ENCODE peak calls at places on chromosomes 11 and 22, in ten cellular contexts. One of them, this sample, is unnamed.

GRCh38 chr11:59556115-59556882 is 45.0 kb downstream of the OR4D9 start:
- DNase-seq in AG10803: peak
- DNase-seq in astrocyte of the spinal cord: peak
- DNase-seq in small intestine: peak
- DNase-seq in RWPE2: peak
- DNase-seq in PC-3: peak
- DNase-seq in BJ: no peak
- DNase-seq in AG04450: peak
- DNase-seq in astrocyte of the cerebellum: no peak
- DNase-seq in CD8-positive, alpha-beta T cell: no peak
- DNase-seq in this sample: peak

GRCh38 chr11:75380716-75381420 is 18.4 kb upstream of the RPS3 start:
- DNase-seq in AG10803: no peak
- DNase-seq in astrocyte of the spinal cord: no peak
- DNase-seq in small intestine: peak
- DNase-seq in RWPE2: no peak
- DNase-seq in PC-3: peak
- DNase-seq in BJ: no peak
- DNase-seq in AG04450: no peak
- DNase-seq in astrocyte of the cerebellum: no peak
- DNase-seq in CD8-positive, alpha-beta T cell: no peak
- DNase-seq in this sample: no peak

GRCh38 chr11:8331767-8332166 is 68.1 kb upstream of the LMO1 start:
- DNase-seq in AG10803: no peak
- DNase-seq in astrocyte of the spinal cord: peak
- DNase-seq in small intestine: no peak
- DNase-seq in RWPE2: no peak
- DNase-seq in PC-3: no peak
- DNase-seq in BJ: no peak
- DNase-seq in AG04450: no peak
- DNase-seq in astrocyte of the cerebellum: no peak
- DNase-seq in CD8-positive, alpha-beta T cell: no peak
- DNase-seq in this sample: no peak

GRCh38 chr22:44292007-44292370 is 20.8 kb downstream of the SHISAL1 start:
- DNase-seq in AG10803: no peak
- DNase-seq in astrocyte of the spinal cord: no peak
- DNase-seq in small intestine: no peak
- DNase-seq in RWPE2: no peak
- DNase-seq in PC-3: no peak
- DNase-seq in BJ: no peak
- DNase-seq in AG04450: no peak
- DNase-seq in astrocyte of the cerebellum: no peak
- DNase-seq in CD8-positive, alpha-beta T cell: no peak
- DNase-seq in this sample: no peak

GRCh38 chr22:46006379-46007002 is 29.5 kb upstream of the WNT7B start:
- DNase-seq in AG10803: peak
- DNase-seq in astrocyte of the spinal cord: peak
- DNase-seq in small intestine: peak
- DNase-seq in RWPE2: peak
- DNase-seq in PC-3: peak
- DNase-seq in BJ: no peak
- DNase-seq in AG04450: peak
- DNase-seq in astrocyte of the cerebellum: peak
- DNase-seq in CD8-positive, alpha-beta T cell: peak
- DNase-seq in this sample: peak

GRCh38 chr11:1034001-1034400 is 2.5 kb downstream of the MUC6 start:
- DNase-seq in AG10803: peak
- DNase-seq in astrocyte of the spinal cord: no peak
- DNase-seq in small intestine: no peak
- DNase-seq in RWPE2: no peak
- DNase-seq in PC-3: no peak
- DNase-seq in BJ: no peak
- DNase-seq in AG04450: no peak
- DNase-seq in astrocyte of the cerebellum: no peak
- DNase-seq in CD8-positive, alpha-beta T cell: no peak
- DNase-seq in this sample: no peak

GRCh38 chr11:121932646-121933185 is 183.3 kb downstream of the BLID start:
- DNase-seq in AG10803: no peak
- DNase-seq in astrocyte of the spinal cord: no peak
- DNase-seq in small intestine: no peak
- DNase-seq in RWPE2: no peak
- DNase-seq in PC-3: peak
- DNase-seq in BJ: no peak
- DNase-seq in AG04450: no peak
- DNase-seq in astrocyte of the cerebellum: no peak
- DNase-seq in CD8-positive, alpha-beta T cell: no peak
- DNase-seq in this sample: no peak

GRCh38 chr11:113907155-113907554 is 2.6 kb downstream of the HTR3B start:
- DNase-seq in AG10803: no peak
- DNase-seq in astrocyte of the spinal cord: no peak
- DNase-seq in small intestine: peak
- DNase-seq in RWPE2: no peak
- DNase-seq in PC-3: no peak
- DNase-seq in BJ: no peak
- DNase-seq in AG04450: no peak
- DNase-seq in astrocyte of the cerebellum: no peak
- DNase-seq in CD8-positive, alpha-beta T cell: no peak
- DNase-seq in this sample: no peak

GRCh38 chr11:20363500-20364411 is at the start of gene HTATIP2:
- DNase-seq in AG10803: no peak
- DNase-seq in astrocyte of the spinal cord: peak
- DNase-seq in small intestine: peak
- DNase-seq in RWPE2: no peak
- DNase-seq in PC-3: peak
- DNase-seq in BJ: no peak
- DNase-seq in AG04450: no peak
- DNase-seq in astrocyte of the cerebellum: no peak
- DNase-seq in CD8-positive, alpha-beta T cell: peak
- DNase-seq in this sample: no peak

GRCh38 chr11:102924851-102925380 is 30.6 kb downstream of the MMP13 start:
- DNase-seq in AG10803: no peak
- DNase-seq in astrocyte of the spinal cord: peak
- DNase-seq in small intestine: no peak
- DNase-seq in RWPE2: no peak
- DNase-seq in PC-3: peak
- DNase-seq in BJ: peak
- DNase-seq in AG04450: no peak
- DNase-seq in astrocyte of the cerebellum: peak
- DNase-seq in CD8-positive, alpha-beta T cell: no peak
- DNase-seq in this sample: no peak

GRCh38 chr22:28856095-28856455 is 27.3 kb upstream of the ZNRF3 start:
- DNase-seq in AG10803: no peak
- DNase-seq in astrocyte of the spinal cord: no peak
- DNase-seq in small intestine: no peak
- DNase-seq in RWPE2: no peak
- DNase-seq in PC-3: no peak
- DNase-seq in BJ: no peak
- DNase-seq in AG04450: no peak
- DNase-seq in astrocyte of the cerebellum: no peak
- DNase-seq in CD8-positive, alpha-beta T cell: no peak
- DNase-seq in this sample: no peak

GRCh38 chr11:107043242-107043991 is 25.1 kb upstream of the GUCY1A2 start:
- DNase-seq in AG10803: peak
- DNase-seq in astrocyte of the spinal cord: peak
- DNase-seq in small intestine: no peak
- DNase-seq in RWPE2: no peak
- DNase-seq in PC-3: peak
- DNase-seq in BJ: peak
- DNase-seq in AG04450: peak
- DNase-seq in astrocyte of the cerebellum: peak
- DNase-seq in CD8-positive, alpha-beta T cell: no peak
- DNase-seq in this sample: peak

GRCh38 chr11:76296731-76297130 is 84.2 kb downstream of the THAP12 start:
- DNase-seq in AG10803: no peak
- DNase-seq in astrocyte of the spinal cord: no peak
- DNase-seq in small intestine: no peak
- DNase-seq in RWPE2: no peak
- DNase-seq in PC-3: no peak
- DNase-seq in BJ: no peak
- DNase-seq in AG04450: no peak
- DNase-seq in astrocyte of the cerebellum: no peak
- DNase-seq in CD8-positive, alpha-beta T cell: no peak
- DNase-seq in this sample: no peak

GRCh38 chr11:83779876-83780275 is 493.7 kb upstream of the CCDC90B start:
- DNase-seq in AG10803: no peak
- DNase-seq in astrocyte of the spinal cord: no peak
- DNase-seq in small intestine: no peak
- DNase-seq in RWPE2: no peak
- DNase-seq in PC-3: no peak
- DNase-seq in BJ: no peak
- DNase-seq in AG04450: no peak
- DNase-seq in astrocyte of the cerebellum: no peak
- DNase-seq in CD8-positive, alpha-beta T cell: no peak
- DNase-seq in this sample: no peak

DNA sequence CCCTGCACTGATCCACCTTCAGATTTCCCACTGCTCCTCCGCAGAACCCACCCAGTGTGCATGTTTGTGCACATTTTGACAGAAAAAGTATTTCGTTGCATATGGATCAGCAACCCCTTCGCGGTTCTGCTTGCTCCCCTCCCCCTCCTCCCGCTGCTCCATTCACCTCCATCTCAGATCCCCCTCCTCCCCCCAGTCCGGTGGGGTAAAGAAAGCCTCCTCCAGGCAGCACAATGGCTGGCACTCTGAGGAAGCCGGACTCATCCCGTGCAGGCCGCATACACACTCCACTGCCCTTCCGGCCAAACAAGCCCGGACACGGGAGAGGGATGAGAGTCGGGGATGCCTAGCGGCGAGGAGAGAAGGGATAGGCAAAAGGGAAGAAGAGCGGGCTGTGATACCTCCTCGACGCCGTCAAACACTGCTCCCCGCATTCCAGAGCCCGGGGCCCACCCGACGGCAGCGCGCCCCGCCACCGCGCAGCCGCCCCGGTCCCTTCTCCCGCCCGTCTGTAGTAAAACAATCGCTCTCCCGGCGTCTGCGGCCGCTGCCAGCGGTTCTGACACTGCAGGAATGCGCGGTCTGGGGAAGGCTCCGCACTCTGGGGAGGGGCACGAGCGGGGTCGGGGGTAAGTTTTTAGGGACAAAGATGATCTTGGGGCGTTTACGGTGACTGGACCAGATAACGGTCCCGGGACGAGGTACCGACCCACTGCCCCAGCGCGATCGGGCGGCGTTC is 909 bp downstream of the FEZ1 start:
- DNase-seq in AG10803: peak
- DNase-seq in astrocyte of the spinal cord: peak
- DNase-seq in small intestine: no peak
- DNase-seq in RWPE2: peak
- DNase-seq in PC-3: no peak
- DNase-seq in BJ: no peak
- DNase-seq in AG04450: no peak
- DNase-seq in astrocyte of the cerebellum: no peak
- DNase-seq in CD8-positive, alpha-beta T cell: no peak
- DNase-seq in this sample: no peak
- H3K4me3 ChIP-seq in AG10803: peak
- H3K4me3 ChIP-seq in astrocyte of the spinal cord: peak
- H3K4me3 ChIP-seq in small intestine: peak
- H3K4me3 ChIP-seq in RWPE2: peak
- H3K4me3 ChIP-seq in PC-3: peak
- H3K4me3 ChIP-seq in BJ: peak
- H3K4me3 ChIP-seq in AG04450: peak
- H3K4me3 ChIP-seq in astrocyte of the cerebellum: peak
- H3K4me3 ChIP-seq in CD8-positive, alpha-beta T cell: peak
- H3K4me3 ChIP-seq in this sample: peak

GRCh38 chr11:23540101-23540561 is 679.9 kb upstream of the CCDC179 start:
- DNase-seq in AG10803: peak
- DNase-seq in astrocyte of the spinal cord: peak
- DNase-seq in small intestine: peak
- DNase-seq in RWPE2: no peak
- DNase-seq in PC-3: peak
- DNase-seq in BJ: no peak
- DNase-seq in AG04450: peak
- DNase-seq in astrocyte of the cerebellum: peak
- DNase-seq in CD8-positive, alpha-beta T cell: no peak
- DNase-seq in this sample: peak
- H3K4me3 ChIP-seq in AG10803: no peak
- H3K4me3 ChIP-seq in astrocyte of the spinal cord: no peak
- H3K4me3 ChIP-seq in small intestine: no peak
- H3K4me3 ChIP-seq in RWPE2: no peak
- H3K4me3 ChIP-seq in PC-3: peak
- H3K4me3 ChIP-seq in BJ: no peak
- H3K4me3 ChIP-seq in AG04450: no peak
- H3K4me3 ChIP-seq in astrocyte of the cerebellum: no peak
- H3K4me3 ChIP-seq in CD8-positive, alpha-beta T cell: no peak
- H3K4me3 ChIP-seq in this sample: no peak

DNA sequence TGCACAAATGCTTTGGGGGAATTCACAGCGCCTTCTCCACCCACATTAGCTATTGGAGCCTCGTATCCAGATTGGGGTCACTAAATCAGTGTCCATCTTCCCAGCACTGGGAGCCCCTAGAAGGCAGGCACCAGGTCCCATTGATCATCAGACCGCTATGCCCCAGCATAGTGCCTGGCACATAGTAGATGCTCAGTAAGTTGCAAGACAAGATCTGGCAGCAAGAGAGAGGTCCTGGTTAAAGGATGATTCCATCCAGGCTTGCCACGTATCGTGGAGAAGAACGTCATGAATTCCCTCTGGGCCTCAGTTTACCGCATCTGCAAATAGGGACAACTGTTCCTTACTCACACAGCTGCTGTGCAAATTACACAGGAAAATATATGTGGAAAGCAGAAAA is 1.7 kb downstream of the TMEM184B start:
- DNase-seq in AG10803: no peak
- DNase-seq in astrocyte of the spinal cord: no peak
- DNase-seq in small intestine: no peak
- DNase-seq in RWPE2: no peak
- DNase-seq in PC-3: no peak
- DNase-seq in BJ: no peak
- DNase-seq in AG04450: no peak
- DNase-seq in astrocyte of the cerebellum: no peak
- DNase-seq in CD8-positive, alpha-beta T cell: no peak
- DNase-seq in this sample: no peak
- H3K4me3 ChIP-seq in AG10803: peak
- H3K4me3 ChIP-seq in astrocyte of the spinal cord: no peak
- H3K4me3 ChIP-seq in small intestine: no peak
- H3K4me3 ChIP-seq in RWPE2: no peak
- H3K4me3 ChIP-seq in PC-3: peak
- H3K4me3 ChIP-seq in BJ: no peak
- H3K4me3 ChIP-seq in AG04450: peak
- H3K4me3 ChIP-seq in astrocyte of the cerebellum: peak
- H3K4me3 ChIP-seq in CD8-positive, alpha-beta T cell: no peak
- H3K4me3 ChIP-seq in this sample: no peak

DNA sequence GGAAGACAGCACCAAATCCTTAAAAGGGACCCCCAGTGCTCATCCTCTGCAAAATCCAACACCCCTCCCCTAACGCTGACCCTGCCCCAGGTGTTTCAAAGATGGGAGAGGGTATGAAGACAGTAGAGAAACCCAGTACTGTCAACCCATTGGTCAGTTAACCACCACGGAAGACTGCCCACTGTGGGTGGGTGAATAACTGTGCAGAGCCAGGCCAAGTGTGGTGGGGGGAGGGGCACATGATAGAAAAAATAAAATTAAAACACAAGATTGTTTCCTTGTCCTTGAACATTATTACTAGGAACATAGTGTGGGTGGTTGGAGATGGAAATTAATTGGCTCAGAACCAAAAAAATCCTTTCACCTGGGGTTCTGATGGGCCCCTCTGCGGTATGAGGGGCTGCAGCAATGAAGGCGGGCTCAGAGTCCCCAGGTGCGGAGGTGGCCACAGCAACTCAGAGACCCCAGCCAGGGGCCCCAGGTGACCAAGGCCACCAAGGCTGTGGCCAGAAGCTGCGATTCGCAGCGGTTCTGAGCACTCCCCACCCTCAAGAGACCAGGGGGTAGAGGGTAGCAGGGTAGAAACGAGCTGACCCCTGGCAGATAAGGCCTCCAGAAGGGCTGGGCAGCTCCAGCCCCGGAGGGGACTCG is 1.1 kb downstream of the TNKS1BP1 start:
- DNase-seq in AG10803: peak
- DNase-seq in astrocyte of the spinal cord: peak
- DNase-seq in small intestine: no peak
- DNase-seq in RWPE2: no peak
- DNase-seq in PC-3: no peak
- DNase-seq in BJ: no peak
- DNase-seq in AG04450: no peak
- DNase-seq in astrocyte of the cerebellum: no peak
- DNase-seq in CD8-positive, alpha-beta T cell: no peak
- DNase-seq in this sample: no peak
- H3K4me3 ChIP-seq in AG10803: peak
- H3K4me3 ChIP-seq in astrocyte of the spinal cord: peak
- H3K4me3 ChIP-seq in small intestine: peak
- H3K4me3 ChIP-seq in RWPE2: peak
- H3K4me3 ChIP-seq in PC-3: peak
- H3K4me3 ChIP-seq in BJ: peak
- H3K4me3 ChIP-seq in AG04450: peak
- H3K4me3 ChIP-seq in astrocyte of the cerebellum: peak
- H3K4me3 ChIP-seq in CD8-positive, alpha-beta T cell: peak
- H3K4me3 ChIP-seq in this sample: peak

This sample was measured in skeletal muscle cell.